ENCODE peak calls at places on chromosomes 5 and 9, in nine cellular contexts. K, L, R, B, O, A, M, W and T are unnamed samples.

GRCh38 chr5:174511711-174512253 is 212.6 kb upstream of the MSX2 start:
- DNase-seq in K (peak; percentile 23), L (no peak), R (no peak), B (no peak), O (no peak), A (no peak), M (no peak), W (no peak), T (peak; percentile 38)

GRCh38 chr5:956941-957729 is 51.5 kb upstream of the NKD2 start:
- DNase-seq in K (peak; percentile 93), L (peak; percentile 67), R (peak; percentile 47), B (peak; percentile 60), O (no peak), A (peak; percentile 77), M (peak; percentile 89), W (no peak), T (peak; percentile 97)

GRCh38 chr5:34484591-34485228 is 171.4 kb upstream of the RAI14 start:
- DNase-seq in K (peak; percentile 65), L (no peak), R (no peak), B (no peak), O (no peak), A (peak; percentile 83), M (no peak), W (no peak), T (no peak)

GRCh38 chr9:116525611-116526010 is 161.5 kb upstream of the TRIM32 start:
- DNase-seq in K (no peak), L (no peak), R (no peak), B (no peak), O (no peak), A (no peak), M (no peak), W (no peak), T (no peak)

GRCh38 chr5:151406322-151406947 is 41.0 kb upstream of the SLC36A1 start:
- DNase-seq in K (no peak), L (peak; percentile 40), R (peak; percentile 49), B (no peak), O (no peak), A (peak; percentile 40), M (no peak), W (no peak), T (peak; percentile 10)

GRCh38 chr5:109844695-109845094 is 155.0 kb downstream of the MAN2A1 start:
- DNase-seq in K (peak; percentile 82), L (peak; percentile 87), R (no peak), B (no peak), O (no peak), A (peak; percentile 22), M (peak; percentile 53), W (no peak), T (peak; percentile 66)

GRCh38 chr5:42591026-42591425 is 165.6 kb upstream of the CCDC152 start:
- DNase-seq in K (peak; percentile 11), L (no peak), R (no peak), B (peak; percentile 62), O (no peak), A (no peak), M (no peak), W (peak; percentile 62), T (no peak)

GRCh38 chr5:14463629-14464028 is 118.0 kb upstream of the OTULINL start:
- DNase-seq in K (peak; percentile 80), L (peak; percentile 46), R (no peak), B (no peak), O (no peak), A (peak; percentile 89), M (no peak), W (no peak), T (peak; percentile 93)

GRCh38 chr5:149900390-149900789 is 44.2 kb downstream of the PDE6A start:
- DNase-seq in K (no peak), L (no peak), R (no peak), B (no peak), O (no peak), A (no peak), M (no peak), W (no peak), T (no peak)

GRCh38 chr9:121684381-121685145 is 33.1 kb downstream of the DAB2IP start:
- DNase-seq in K (no peak), L (peak; percentile 61), R (peak; percentile 73), B (peak; percentile 64), O (peak; percentile 84), A (peak; percentile 37), M (no peak), W (no peak), T (peak; percentile 32)

GRCh38 chr9:127971357-127972315 is 9.2 kb downstream of the EEIG1 start:
- DNase-seq in K (no peak), L (peak; percentile 18), R (peak; percentile 41), B (peak; percentile 47), O (no peak), A (no peak), M (no peak), W (no peak), T (no peak)

GRCh38 chr9:130336027-130336595 is 70.6 kb downstream of the HMCN2 start:
- DNase-seq in K (no peak), L (peak; percentile 34), R (no peak), B (no peak), O (no peak), A (no peak), M (no peak), W (no peak), T (peak; percentile 21)

GRCh38 chr5:15366676-15367391 is 133.1 kb upstream of the FBXL7 start:
- DNase-seq in K (peak; percentile 48), L (peak; percentile 89), R (no peak), B (no peak), O (no peak), A (no peak), M (peak; percentile 38), W (no peak), T (peak; percentile 6)

GRCh38 chr9:128550770-128551651 is 1.4 kb upstream of the SPTAN1 start:
- DNase-seq in K (peak; percentile 68), L (peak; percentile 67), R (peak; percentile 88), B (peak; percentile 47), O (no peak), A (no peak), M (peak; percentile 54), W (no peak), T (peak; percentile 60)

GRCh38 chr5:95842955-95843544 is 20.5 kb upstream of the GLRX start:
- DNase-seq in K (peak; percentile 91), L (peak; percentile 91), R (peak; percentile 38), B (no peak), O (peak; percentile 90), A (peak; percentile 62), M (peak; percentile 76), W (peak; percentile 86), T (peak; percentile 90)

GRCh38 chr5:145324767-145325479 is 510.2 kb downstream of the PRELID2 start:
- DNase-seq in K (no peak), L (peak; percentile 53), R (no peak), B (no peak), O (no peak), A (no peak), M (peak; percentile 10), W (no peak), T (peak; percentile 54)

GRCh38 chr5:39716532-39716971 is 291.8 kb upstream of the DAB2 start:
- DNase-seq in K (peak; percentile 54), L (peak; percentile 84), R (peak; percentile 76), B (no peak), O (no peak), A (peak; percentile 90), M (peak; percentile 73), W (no peak), T (peak; percentile 67)

GRCh38 chr5:141039517-141039916 is 11.7 kb upstream of the PCDHB1 start:
- DNase-seq in K (no peak), L (no peak), R (no peak), B (no peak), O (no peak), A (peak; percentile 88), M (no peak), W (no peak), T (no peak)
- H3K4me3 ChIP-seq in K (no peak overlapping the region), L (no peak overlapping the region), R (peak overlapping the region; percentile 74), B (no peak overlapping the region), O (no peak overlapping the region), A (peak overlapping the region; percentile 82), M (no peak overlapping the region), W (no peak overlapping the region), T (no peak overlapping the region)

DNA sequence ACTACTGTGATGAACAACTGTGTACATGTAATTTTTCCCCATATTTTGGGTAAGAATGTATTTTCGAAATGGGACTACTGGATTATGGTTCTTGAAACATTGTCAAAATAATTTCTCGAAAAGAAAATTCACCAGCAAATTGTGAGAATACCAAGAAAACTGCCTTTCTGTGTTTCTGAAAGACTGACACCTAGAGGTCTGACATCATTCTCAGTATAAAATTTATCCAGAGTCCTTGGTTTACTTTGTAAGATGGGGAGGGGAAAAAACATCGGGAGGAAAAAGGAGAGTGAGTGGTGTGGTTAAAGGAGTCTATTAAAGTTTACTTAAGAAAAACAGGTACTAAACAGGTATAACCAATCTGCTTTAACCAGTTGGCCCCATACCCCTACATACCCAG is 149.2 kb downstream of the CEP120 start:
- DNase-seq in K (no peak), L (peak; percentile 21), R (no peak), B (no peak), O (no peak), A (peak; percentile 10), M (no peak), W (no peak), T (no peak)
- TF ChIP-seq CTCF in K (no peak), L (peak; percentile 36), R (peak; percentile 54), B (no peak), O (peak; percentile 26), A (peak; percentile 45), M (peak; percentile 9), W (no peak), T (peak; percentile 24)

DNA sequence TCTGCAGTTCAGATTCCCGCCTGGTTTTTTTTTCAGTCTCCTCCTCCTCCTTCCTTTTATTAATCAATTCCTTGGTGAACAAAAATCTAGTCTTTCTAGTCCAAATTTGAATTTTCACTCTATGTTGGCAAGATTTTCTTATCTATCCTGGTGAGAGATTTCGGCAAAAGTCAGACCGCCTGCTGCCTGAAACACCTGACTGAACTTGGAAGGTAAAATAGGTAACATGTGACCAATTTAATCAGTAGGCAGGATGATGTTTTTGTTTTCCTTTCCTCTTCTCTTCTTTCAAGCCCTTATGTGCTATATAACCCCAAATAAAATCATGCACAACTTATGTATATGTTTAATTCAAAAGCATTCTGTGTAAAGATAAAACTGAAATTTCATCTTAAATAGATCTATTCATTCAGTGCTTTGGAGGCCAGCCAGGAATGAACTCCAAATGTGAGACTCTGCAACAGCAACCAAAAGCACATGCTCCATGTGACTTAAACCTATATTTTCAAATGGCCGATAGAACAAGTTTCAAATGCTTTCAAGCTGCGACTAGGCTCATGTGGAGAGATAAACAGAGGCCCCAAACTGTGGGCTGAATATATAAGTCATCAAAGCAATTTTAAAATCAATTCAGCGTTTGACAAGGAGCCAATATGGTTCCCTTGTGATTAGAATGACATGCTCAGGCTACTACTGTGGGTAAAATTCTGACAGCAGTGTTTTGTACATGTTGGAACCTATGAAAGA is 100.4 kb upstream of the SEMA6A start:
- DNase-seq in K (no peak), L (peak; percentile 9), R (no peak), B (no peak), O (no peak), A (no peak), M (no peak), W (no peak), T (no peak)
- H3K4me3 ChIP-seq in K (no peak overlapping the region), L (no peak overlapping the region), R (no peak overlapping the region), B (no peak overlapping the region), O (no peak overlapping the region), A (no peak overlapping the region), M (no peak overlapping the region), W (no peak overlapping the region), T (no peak overlapping the region)

DNA sequence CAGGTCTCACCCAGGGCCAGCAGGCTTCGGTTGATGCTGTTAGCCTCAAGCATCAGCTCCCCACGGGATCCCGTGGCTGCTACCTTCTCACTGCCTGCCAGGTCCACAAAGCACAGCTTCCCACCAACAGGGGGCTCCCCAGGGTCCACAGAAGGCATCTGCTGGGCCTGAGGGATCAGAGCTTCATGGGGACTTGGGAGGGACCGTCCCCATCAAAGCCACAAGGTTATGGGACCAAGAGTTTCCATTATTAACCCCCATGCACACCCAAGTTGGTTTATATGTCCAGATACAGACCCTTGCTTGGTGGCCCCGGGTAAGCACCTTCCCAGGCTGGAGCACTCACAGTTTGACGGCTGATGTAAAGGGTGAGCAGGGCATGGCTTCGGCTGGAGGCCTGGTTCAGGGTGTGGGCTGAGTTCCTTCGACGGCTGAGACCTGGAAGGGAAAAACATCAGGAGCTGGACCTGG is 3.0 kb downstream of the KIF12 start:
- DNase-seq in K (no peak), L (no peak), R (peak; percentile 52), B (peak; percentile 23), O (no peak), A (no peak), M (no peak), W (no peak), T (no peak)
- TF ChIP-seq CTCF in K (no peak), L (peak; percentile 41), R (peak; percentile 55), B (no peak), O (no peak), A (no peak), M (peak; percentile 30), W (no peak), T (peak; percentile 23)